ENCODE peak calls at places on chromosomes 4 and X, in nine cellular contexts. Y is pancreas, L is right lobe of liver, C is ovary, U is endodermal cell, B is fibroblast of lung, I is mammary epithelial cell, F is left ventricle myocardium inferior, Z is suprapubic skin. X is an unnamed sample.

GRCh38 chrX:48632207-48632606 is 34.9 kb downstream of the WDR13 start:
- DNase-seq in L (no peak), C (no peak), B (no peak), Z (no peak), Y (no peak), U (no peak), F (no peak), I (no peak), X (no peak)

GRCh38 chr4:1515763-1516162 is 109.5 kb upstream of the NKX1-1 start:
- DNase-seq in I (no peak), Y (no peak), F (no peak), U (no peak), B (no peak), Z (no peak), C (no peak), L (no peak), X (peak; percentile 3)

GRCh38 chrX:133813991-133814390 is 171.4 kb downstream of the GPC3 start:
- DNase-seq in I (no peak), F (no peak), U (no peak), B (peak; percentile 5), Y (no peak), Z (no peak), L (no peak), C (no peak), X (no peak)

GRCh38 chr4:82044141-82044993 is 329.4 kb downstream of the HNRNPD start:
- DNase-seq in L (peak; percentile 67), C (peak; percentile 42), B (peak; percentile 41), I (peak; percentile 77), U (peak; percentile 93), F (peak; percentile 37), Y (peak; percentile 85), Z (peak; percentile 65), X (peak; percentile 60)

GRCh38 chr4:5470318-5470889 is 238.0 kb downstream of the EVC2 start:
- DNase-seq in I (no peak), F (no peak), L (no peak), Y (no peak), C (no peak), Z (no peak), U (peak; percentile 36), B (no peak), X (no peak)

GRCh38 chr4:3660086-3660927 is 105.9 kb upstream of the ADRA2C start:
- DNase-seq in U (no peak), C (no peak), Z (no peak), F (no peak), Y (peak; percentile 24), I (no peak), L (no peak), B (peak; percentile 14), X (no peak)

GRCh38 chrX:20829665-20830481 is 544.3 kb upstream of the CNKSR2 start:
- DNase-seq in I (peak; percentile 54), Z (no peak), F (no peak), Y (no peak), C (no peak), L (no peak), U (no peak), B (peak; percentile 27), X (no peak)

GRCh38 chrX:21734175-21734574 is 23.7 kb downstream of the SMPX start:
- DNase-seq in F (no peak), L (no peak), C (no peak), I (no peak), B (no peak), U (peak; percentile 55), Z (no peak), Y (no peak), X (no peak)

GRCh38 chrX:154452823-154453222 is 5.3 kb upstream of the PLXNA3 start:
- DNase-seq in F (no peak), Y (no peak), Z (no peak), I (no peak), C (no peak), B (no peak), U (no peak), L (no peak), X (no peak)

GRCh38 chr4:145298885-145299284 is 118.5 kb upstream of the OTUD4 start:
- DNase-seq in C (no peak), I (no peak), L (no peak), F (no peak), Z (no peak), U (no peak), Y (peak; percentile 26), B (no peak), X (no peak)

GRCh38 chr4:32022071-32022470 is 1301.9 kb downstream of the PCDH7 start:
- DNase-seq in L (no peak), I (peak; percentile 9), Y (no peak), C (no peak), U (no peak), Z (no peak), B (no peak), F (no peak), X (no peak)

GRCh38 chrX:13816899-13817298 is at the start of gene GPM6B:
- DNase-seq in Z (no peak), B (no peak), C (no peak), F (no peak), I (no peak), L (no peak), Y (no peak), U (no peak), X (no peak)

DNA sequence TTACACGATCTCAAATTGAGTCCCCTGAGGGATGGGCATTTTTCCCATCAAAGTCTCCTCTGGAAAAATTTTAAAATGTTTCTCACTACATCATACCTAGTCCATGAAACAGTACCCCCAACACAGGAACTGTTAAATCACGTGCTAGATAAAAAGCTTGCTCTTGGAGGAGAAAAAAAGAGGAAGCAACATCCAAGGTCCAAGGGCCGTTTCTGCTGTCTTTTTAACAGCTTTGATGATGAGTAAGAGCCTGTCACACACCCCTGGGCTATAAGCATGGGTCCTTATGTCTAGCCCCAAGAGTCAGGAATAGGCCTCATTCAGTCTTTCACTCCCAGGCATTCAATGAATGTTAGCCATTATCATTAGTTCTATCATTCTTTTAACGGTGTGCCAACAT is 128.9 kb downstream of the SH3KBP1 start:
- DNase-seq in F (no peak), I (no peak), C (no peak), B (no peak), Y (no peak), U (no peak), L (no peak), Z (no peak), X (no peak)
- H3K4me1 ChIP-seq in F (peaks cover 4% of the 10 kb centered on the region), I (no peaks in the 10 kb centered on the region), C (no peaks in the 10 kb centered on the region), B (no peaks in the 10 kb centered on the region), Y (no peaks in the 10 kb centered on the region), U (no peaks in the 10 kb centered on the region), L (no peaks in the 10 kb centered on the region), Z (peaks cover 4% of the 10 kb centered on the region), X (no peaks in the 10 kb centered on the region)

GRCh38 chrX:102765794-102766193 is 45.3 kb downstream of the GPRASP3 start:
- DNase-seq in C (no peak), I (peak; percentile 35), F (no peak), B (peak; percentile 64), L (no peak), Y (no peak), U (no peak), Z (peak; percentile 65), X (no peak)
- H3K4me3 ChIP-seq in C (no peak overlapping the region), I (no peak overlapping the region), F (no peak overlapping the region), B (no peak overlapping the region), L (no peak overlapping the region), Y (no peak overlapping the region), U (no peak overlapping the region), Z (no peak overlapping the region), X (no peak overlapping the region)

GRCh38 chr4:99946346-99947189 is at the start of gene DNAJB14:
- DNase-seq in I (peak; percentile 82), B (peak; percentile 75), Y (peak; percentile 75), Z (peak; percentile 79), L (peak; percentile 88), C (peak; percentile 61), U (peak; percentile 93), F (peak; percentile 84), X (peak; percentile 87)
- TF ChIP-seq CTCF in I (no peak), B (no peak), Y (no peak), Z (no peak), L (no peak), C (no peak), U (no peak), F (peak; percentile 29), X (no peak)

GRCh38 chrX:69229436-69229835 is 64.2 kb upstream of the PJA1 start:
- DNase-seq in B (no peak), Y (no peak), L (no peak), F (no peak), Z (no peak), I (peak; percentile 69), C (no peak), U (no peak), X (no peak)
- H3K4me1 ChIP-seq in B (no peaks in the 10 kb centered on the region), Y (no peaks in the 10 kb centered on the region), L (no peaks in the 10 kb centered on the region), F (no peaks in the 10 kb centered on the region), Z (no peaks in the 10 kb centered on the region), I (peaks cover 6% of the 10 kb centered on the region), C (no peaks in the 10 kb centered on the region), U (no peaks in the 10 kb centered on the region), X (no peaks in the 10 kb centered on the region)

GRCh38 chr4:153220709-153221367 is 16.6 kb downstream of the TRIM2 start:
- DNase-seq in B (peak; percentile 43), C (no peak), L (no peak), F (no peak), Y (no peak), I (no peak), Z (no peak), U (no peak), X (no peak)

GRCh38 chr4:153222790-153223417 is 18.7 kb downstream of the TRIM2 start:
- DNase-seq in U (peak; percentile 84), L (peak; percentile 85), Y (peak; percentile 46), F (peak; percentile 54), Z (peak; percentile 74), C (peak; percentile 60), B (peak; percentile 53), I (peak; percentile 41), X (peak; percentile 77)

GRCh38 chr4:153221783-153222161 is 17.5 kb downstream of the TRIM2 start:
- DNase-seq in U (no peak), L (no peak), F (no peak), Z (no peak), B (no peak), I (no peak), C (no peak), Y (no peak), X (no peak)

GRCh38 chr4:153223418-153223792 is 19.2 kb downstream of the TRIM2 start:
- DNase-seq in Z (no peak), I (peak; percentile 27), U (no peak), C (no peak), Y (no peak), B (peak; percentile 42), F (no peak), L (no peak), X (no peak)

GRCh38 chr4:153222162-153222789 is 18.0 kb downstream of the TRIM2 start:
- DNase-seq in B (peak; percentile 86), L (peak; percentile 57), U (peak; percentile 88), C (peak; percentile 77), Z (peak; percentile 78), F (peak; percentile 39), Y (peak; percentile 20), I (peak; percentile 73), X (peak; percentile 66)
- H3K4me3 ChIP-seq in B (peak overlapping the region; percentile 84), L (peak overlapping the region; percentile 64), U (peak overlapping the region; percentile 80), C (peak overlapping the region; percentile 50), Z (peak overlapping the region; percentile 62), F (peak overlapping the region; percentile 85), Y (peak overlapping the region; percentile 56), I (peak overlapping the region; percentile 58), X (peak overlapping the region; percentile 68)

DNA sequence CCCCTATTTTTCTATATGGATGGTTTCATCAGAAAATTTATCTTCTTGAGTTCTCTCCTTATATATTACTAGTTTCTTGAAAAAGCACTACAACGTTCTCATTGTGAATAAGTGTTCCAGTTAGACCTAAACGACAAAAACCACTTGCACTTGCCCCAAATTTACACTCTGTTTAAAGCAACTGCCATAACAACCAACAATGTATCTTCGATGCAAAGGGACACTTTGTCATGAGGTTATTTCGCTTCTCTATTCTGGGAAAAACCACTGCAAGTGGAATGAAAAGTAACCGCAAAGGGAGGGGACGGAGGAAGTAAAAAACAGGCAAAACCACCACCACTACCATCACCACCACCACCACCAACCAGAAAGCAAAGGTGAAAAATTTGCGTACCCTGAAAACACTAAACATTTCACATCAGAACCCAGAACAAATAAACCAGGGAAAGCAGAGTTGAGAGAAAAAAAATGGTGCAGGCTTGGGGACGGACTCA is 1.2 kb upstream of the N4BP2 start:
- DNase-seq in I (no peak), L (no peak), U (no peak), C (no peak), B (no peak), Y (no peak), F (no peak), Z (no peak), X (no peak)
- TF ChIP-seq CTCF in I (no peak), L (no peak), U (no peak), C (no peak), B (no peak), Y (no peak), F (no peak), Z (no peak), X (no peak)

X was measured in heart left ventricle.